ENCODE peak calls at places on chromosomes 13 and 19, in eight cellular contexts. P is K562, I is cardiac muscle cell, E is MM.1S, O is ovary, Z is uterus, M is pancreas, S is upper lobe of right lung. K is an unnamed sample.

GRCh38 chr13:98216711-98217110 is 39.6 kb upstream of the RNF113B start:
- DNase-seq in P (no peak), I (no peak), E (no peak), O (no peak), Z (no peak), M (no peak), S (no peak), K (no peak)

GRCh38 chr19:36963262-36963661 is 47.1 kb downstream of the ZNF568 start:
- DNase-seq in P (no peak), I (no peak), E (no peak), O (no peak), Z (no peak), M (no peak), S (no peak), K (no peak)

GRCh38 chr19:41621654-41622053 is 5.2 kb downstream of the CEACAM4 start:
- DNase-seq in P (no peak), I (no peak), E (no peak), O (no peak), Z (no peak), M (no peak), S (no peak), K (no peak)

GRCh38 chr13:105502193-105502592 is 1033.3 kb downstream of the EFNB2 start:
- DNase-seq in P (no peak), I (no peak), E (no peak), O (no peak), Z (no peak), M (no peak), S (no peak), K (no peak)

GRCh38 chr13:98860491-98860890 is 108.0 kb upstream of the SLC15A1 start:
- DNase-seq in P (no peak), I (no peak), E (no peak), O (no peak), Z (no peak), M (no peak), S (no peak), K (no peak)

GRCh38 chr13:101283782-101284181 is 132.5 kb downstream of the NALCN start:
- DNase-seq in P (no peak), I (no peak), E (no peak), O (no peak), Z (no peak), M (no peak), S (no peak), K (no peak)

GRCh38 chr19:48830088-48830487 is 6.2 kb downstream of the HSD17B14 start:
- DNase-seq in P (peak; percentile 46), I (peak; percentile 14), E (no peak), O (no peak), Z (no peak), M (no peak), S (no peak), K (no peak)

GRCh38 chr19:6971366-6971765 is 49.9 kb downstream of the MBD3L2B start:
- DNase-seq in P (no peak), I (no peak), E (no peak), O (no peak), Z (no peak), M (no peak), S (no peak), K (no peak)

GRCh38 chr19:23571175-23571574 is 115.8 kb downstream of the ZNF675 start:
- DNase-seq in P (no peak), I (no peak), E (no peak), O (no peak), Z (no peak), M (no peak), S (no peak), K (no peak)

GRCh38 chr13:83221256-83221655 is 661.0 kb downstream of the SLITRK1 start:
- DNase-seq in P (no peak), I (peak; percentile 32), E (peak; percentile 73), O (no peak), Z (no peak), M (no peak), S (no peak), K (no peak)

GRCh38 chr19:33384983-33385382 is 11.5 kb downstream of the CEBPG start:
- DNase-seq in P (no peak), I (no peak), E (no peak), O (no peak), Z (no peak), M (no peak), S (no peak), K (no peak)

GRCh38 chr13:53112522-53112921 is 83.9 kb downstream of the OLFM4 start:
- DNase-seq in P (no peak), I (peak; percentile 49), E (no peak), O (no peak), Z (no peak), M (no peak), S (no peak), K (no peak)

GRCh38 chr13:50892162-50892944 is 17.2 kb upstream of the RNASEH2B start:
- DNase-seq in P (no peak), I (no peak), E (peak; percentile 28), O (no peak), Z (no peak), M (no peak), S (no peak), K (no peak)

GRCh38 chr19:29724102-29724641 is 9.1 kb upstream of the C19orf12 start:
- DNase-seq in P (peak; percentile 23), I (peak; percentile 18), E (no peak), O (no peak), Z (no peak), M (no peak), S (no peak), K (no peak)

GRCh38 chr19:42325896-42326771 is 699 bp downstream of the MEGF8 start:
- DNase-seq in P (peak; percentile 47), I (peak; percentile 46), E (peak; percentile 44), O (no peak), Z (no peak), M (no peak), S (no peak), K (peak; percentile 41)

DNA sequence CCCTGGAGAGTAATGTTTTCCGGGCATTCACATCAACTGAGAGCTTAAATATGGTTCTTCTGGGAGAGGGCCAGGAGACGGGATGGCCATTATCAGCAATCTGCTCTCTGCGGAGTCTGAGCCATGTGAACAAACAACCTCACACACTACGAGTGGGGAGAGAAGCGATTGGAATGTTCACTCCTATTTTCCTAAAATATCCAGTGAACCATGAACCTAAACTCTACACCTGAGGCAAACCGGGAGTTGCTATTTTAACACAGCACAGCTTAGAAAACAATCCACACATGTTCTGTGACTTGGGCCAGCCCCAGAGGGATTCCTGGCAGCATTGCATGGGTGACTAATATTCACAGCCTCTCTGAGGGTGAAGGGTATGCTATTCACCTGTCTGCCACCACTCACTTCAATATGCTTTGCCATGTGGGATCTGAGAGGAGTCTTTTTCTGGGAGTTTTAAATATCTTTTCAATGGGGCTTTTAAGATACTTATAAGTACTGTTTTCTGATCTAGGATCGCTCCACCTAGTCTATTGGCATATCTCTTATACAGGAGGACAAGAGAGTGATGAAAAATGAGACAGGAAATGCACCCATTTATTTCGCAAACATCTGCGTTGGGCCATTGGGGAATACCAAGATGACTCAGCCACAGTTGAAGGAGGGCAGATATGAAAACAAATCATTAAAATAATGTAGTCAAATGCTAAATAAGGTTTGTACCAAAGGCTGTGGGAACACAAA is 72.6 kb upstream of the SERP2 start:
- DNase-seq in P (no peak), I (peak; percentile 56), E (no peak), O (peak; percentile 32), Z (peak; percentile 72), M (no peak), S (no peak), K (peak; percentile 78)
- TF ChIP-seq CTCF in P (no peak), I (no peak), E (no peak), O (no peak), Z (no peak), M (no peak), S (no peak), K (peak; percentile 3)

DNA sequence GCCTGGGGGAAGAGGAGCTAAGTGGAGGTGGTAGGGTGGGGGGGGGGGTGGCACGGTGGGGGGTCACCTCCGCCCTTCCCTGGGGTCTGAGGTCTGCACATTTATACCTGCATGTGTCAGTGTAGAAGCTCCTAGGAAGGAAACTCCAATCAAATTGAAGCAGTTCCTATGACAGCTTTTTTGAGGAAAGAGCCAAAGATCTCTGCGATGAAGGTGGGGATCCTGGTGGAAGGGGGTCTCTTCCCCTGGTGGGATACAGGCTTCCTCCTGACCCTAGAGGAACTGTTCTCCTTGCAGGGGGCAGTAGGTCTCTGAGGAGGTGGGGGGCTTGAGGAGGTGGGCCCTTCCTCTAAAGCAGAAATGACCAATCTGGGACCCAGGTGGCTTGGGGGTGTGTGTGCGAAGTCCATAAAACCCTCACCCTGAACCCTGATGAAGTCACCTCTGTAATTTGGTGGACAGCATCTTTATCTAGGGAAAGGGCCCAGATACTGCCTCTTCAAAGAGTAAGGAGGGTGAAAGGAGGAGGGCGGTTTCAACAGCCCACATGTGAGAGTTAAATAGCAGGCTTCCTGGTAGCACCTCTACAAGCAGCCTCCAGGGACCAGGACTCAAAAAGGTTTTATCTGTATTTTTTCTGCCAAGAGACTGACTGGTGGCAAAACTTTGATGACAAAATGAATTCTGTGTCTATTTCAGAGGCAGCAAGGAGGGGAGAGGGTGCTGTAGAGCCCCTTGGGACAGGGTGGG is 12.9 kb downstream of the RANBP3 start:
- DNase-seq in P (no peak), I (no peak), E (no peak), O (no peak), Z (no peak), M (no peak), S (no peak), K (no peak)
- H3K4me1 ChIP-seq in P (peaks cover 26% of the 10 kb centered on the region), I (peaks cover 60% of the 10 kb centered on the region), E (peaks cover 27% of the 10 kb centered on the region), O (peaks cover 45% of the 10 kb centered on the region), Z (peaks cover 19% of the 10 kb centered on the region), M (peaks cover 69% of the 10 kb centered on the region), S (peaks cover 84% of the 10 kb centered on the region), K (peaks cover 76% of the 10 kb centered on the region)

DNA sequence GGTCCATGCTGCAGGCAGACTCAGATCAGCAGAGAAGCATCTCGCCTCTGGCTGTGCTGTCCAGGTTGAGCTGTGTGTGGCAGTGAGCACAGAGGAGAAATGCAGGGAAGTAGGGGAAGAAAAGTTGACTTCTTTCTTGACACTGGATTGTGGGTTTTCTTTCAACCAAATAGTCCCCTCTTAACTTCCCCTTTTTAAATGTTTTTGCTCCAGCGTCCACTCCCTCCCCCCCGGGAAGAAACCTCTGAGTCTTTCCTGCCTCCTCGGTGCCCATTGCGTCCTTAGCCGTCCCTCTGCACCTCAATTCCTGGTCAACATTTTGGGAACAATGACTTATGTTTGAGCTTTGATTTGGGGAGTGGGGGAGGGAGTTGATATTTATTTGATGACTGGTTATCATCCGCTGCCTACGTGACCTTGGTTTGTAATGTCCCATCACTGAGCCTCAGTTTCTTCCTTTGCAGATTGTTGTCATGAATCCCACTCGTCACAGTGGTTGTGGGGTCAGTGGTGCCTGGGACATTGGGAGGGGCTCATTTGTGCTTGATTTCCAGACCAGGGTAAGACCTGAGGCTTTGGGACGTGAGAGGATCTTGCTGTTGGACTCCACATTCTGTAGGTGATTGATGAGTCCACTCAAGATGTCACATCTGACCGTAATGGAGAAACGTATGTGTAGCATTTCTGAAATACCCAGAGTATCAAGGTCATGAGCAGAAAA is at the start of gene LILRB2:
- DNase-seq in P (no peak), I (no peak), E (no peak), O (no peak), Z (no peak), M (no peak), S (no peak), K (no peak)
- H3K4me3 ChIP-seq in P (no peak within 1 kb of the TSS), I (no peak within 1 kb of the TSS), E (no peak within 1 kb of the TSS), O (no peak within 1 kb of the TSS), Z (no peak within 1 kb of the TSS), M (no peak within 1 kb of the TSS), S (peak within 1 kb of the TSS; percentile 24), K (peak within 1 kb of the TSS; percentile 18)

DNA sequence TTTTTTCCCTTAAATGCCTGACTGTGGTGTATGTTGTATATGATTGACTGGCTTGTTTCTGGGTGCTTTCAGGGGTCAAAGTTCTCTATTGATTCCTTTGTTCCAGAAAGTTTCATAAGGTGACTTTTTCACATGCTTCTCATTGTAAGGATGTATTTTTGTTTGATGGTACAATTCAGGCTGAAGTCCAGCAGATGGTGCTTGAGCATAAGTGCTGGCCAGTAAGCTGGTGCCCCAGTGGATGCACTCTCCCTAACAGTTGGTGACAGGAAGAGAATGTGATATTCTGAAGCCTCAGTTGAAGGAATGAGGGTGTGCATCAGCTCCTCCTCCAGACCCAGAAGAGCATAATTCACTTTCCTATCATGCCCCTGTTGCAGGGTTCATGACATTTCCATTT is 1941.6 kb upstream of the PRR20A start:
- DNase-seq in P (no peak), I (peak; percentile 49), E (no peak), O (no peak), Z (no peak), M (no peak), S (no peak), K (no peak)
- TF ChIP-seq CTCF in P (no peak), I (no peak), E (no peak), O (no peak), Z (no peak), M (no peak), S (no peak), K (no peak)